ENCODE peak calls at places on chromosomes 5 and 9, in six cellular contexts. One of them, this sample, is unnamed.

GRCh38 chr5:151483176-151483575 is 35.8 kb downstream of the SLC36A1 start:
- DNase-seq in GM12878: no peak
- DNase-seq in K562: no peak
- DNase-seq in H1: no peak
- DNase-seq in HepG2: no peak
- DNase-seq in SK-N-SH: no peak
- DNase-seq in this sample: peak

GRCh38 chr5:55960779-55961178 is 34.0 kb downstream of the IL6ST start:
- DNase-seq in GM12878: no peak
- DNase-seq in K562: no peak
- DNase-seq in H1: no peak
- DNase-seq in HepG2: no peak
- DNase-seq in SK-N-SH: no peak
- DNase-seq in this sample: no peak

GRCh38 chr9:88197016-88197415 is 58.7 kb upstream of the SPATA31C2 start:
- DNase-seq in GM12878: no peak
- DNase-seq in K562: no peak
- DNase-seq in H1: no peak
- DNase-seq in HepG2: no peak
- DNase-seq in SK-N-SH: no peak
- DNase-seq in this sample: no peak

GRCh38 chr5:6728011-6728794 is 15.0 kb downstream of the TENT4A start:
- DNase-seq in GM12878: no peak
- DNase-seq in K562: no peak
- DNase-seq in H1: no peak
- DNase-seq in HepG2: no peak
- DNase-seq in SK-N-SH: peak
- DNase-seq in this sample: no peak

GRCh38 chr9:136531904-136532798 is 13.7 kb downstream of the NOTCH1 start:
- DNase-seq in GM12878: no peak
- DNase-seq in K562: no peak
- DNase-seq in H1: no peak
- DNase-seq in HepG2: no peak
- DNase-seq in SK-N-SH: no peak
- DNase-seq in this sample: no peak

GRCh38 chr9:129885018-129885669 is 49.9 kb downstream of the USP20 start:
- DNase-seq in GM12878: peak
- DNase-seq in K562: peak
- DNase-seq in H1: no peak
- DNase-seq in HepG2: peak
- DNase-seq in SK-N-SH: no peak
- DNase-seq in this sample: peak

GRCh38 chr9:91903126-91903911 is 46.7 kb downstream of the ROR2 start:
- DNase-seq in GM12878: no peak
- DNase-seq in K562: no peak
- DNase-seq in H1: no peak
- DNase-seq in HepG2: no peak
- DNase-seq in SK-N-SH: no peak
- DNase-seq in this sample: peak

GRCh38 chr5:59079622-59080620 is 497.0 kb downstream of the RAB3C start:
- DNase-seq in GM12878: no peak
- DNase-seq in K562: no peak
- DNase-seq in H1: no peak
- DNase-seq in HepG2: peak
- DNase-seq in SK-N-SH: no peak
- DNase-seq in this sample: no peak

DNA sequence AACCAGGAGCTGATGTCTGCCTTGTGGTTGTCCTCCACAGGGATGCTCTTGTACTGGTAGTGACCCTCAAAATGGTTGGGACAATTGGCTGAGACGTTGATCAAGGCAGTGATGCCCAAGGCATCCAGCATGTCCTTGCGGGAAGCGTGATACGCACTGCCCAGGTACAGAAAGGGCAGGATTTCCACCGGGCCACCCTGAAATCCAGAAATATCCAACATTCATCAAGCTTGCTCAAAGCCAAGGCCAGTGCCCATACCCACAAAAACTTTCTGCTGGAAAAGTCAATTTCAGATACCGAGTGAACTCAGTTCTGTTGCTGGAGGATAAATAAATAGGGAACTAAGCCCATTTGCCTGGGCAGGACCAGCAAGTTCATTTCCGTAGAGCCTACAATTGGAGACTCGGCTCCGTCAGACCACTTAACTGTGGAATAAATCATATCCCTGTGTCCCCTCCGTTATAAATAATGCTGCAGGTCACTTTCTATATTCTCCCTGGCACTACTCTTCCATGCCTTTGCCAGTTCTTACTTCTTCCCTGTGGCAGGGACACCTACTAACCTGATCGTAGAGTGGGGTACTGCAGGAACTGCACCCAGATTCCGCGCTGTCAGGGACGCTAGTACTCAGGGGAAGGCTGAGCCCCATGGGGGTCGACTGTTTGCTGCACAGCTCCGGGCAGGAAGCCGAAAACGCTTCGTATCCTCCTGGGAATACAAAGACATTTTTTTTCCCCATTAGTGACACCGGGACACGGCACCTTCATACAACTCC is 1.2 kb downstream of the DUSP1 start:
- DNase-seq in GM12878: no peak
- DNase-seq in K562: no peak
- DNase-seq in H1: no peak
- DNase-seq in HepG2: no peak
- DNase-seq in SK-N-SH: peak
- DNase-seq in this sample: no peak
- TF ChIP-seq GABPA in GM12878: no peak
- TF ChIP-seq GABPA in K562: no peak
- TF ChIP-seq GABPA in H1: no peak
- TF ChIP-seq GABPA in HepG2: no peak
- TF ChIP-seq GABPA in SK-N-SH: peak
- TF ChIP-seq GABPA in this sample: no peak

GRCh38 chr5:11619339-11620028 is 284.8 kb downstream of the CTNND2 start:
- DNase-seq in GM12878: no peak
- DNase-seq in K562: no peak
- DNase-seq in H1: no peak
- DNase-seq in HepG2: peak
- DNase-seq in SK-N-SH: no peak
- DNase-seq in this sample: no peak
- TF ChIP-seq GABPA in GM12878: no peak
- TF ChIP-seq GABPA in K562: no peak
- TF ChIP-seq GABPA in H1: no peak
- TF ChIP-seq GABPA in HepG2: no peak
- TF ChIP-seq GABPA in SK-N-SH: no peak
- TF ChIP-seq GABPA in this sample: no peak

GRCh38 chr5:172913117-172913850 is 45.9 kb upstream of the RPL26L1 start:
- DNase-seq in GM12878: no peak
- DNase-seq in K562: no peak
- DNase-seq in H1: no peak
- DNase-seq in HepG2: no peak
- DNase-seq in SK-N-SH: no peak
- DNase-seq in this sample: no peak
- TF ChIP-seq GABPA in GM12878: no peak
- TF ChIP-seq GABPA in K562: no peak
- TF ChIP-seq GABPA in H1: no peak
- TF ChIP-seq GABPA in HepG2: no peak
- TF ChIP-seq GABPA in SK-N-SH: no peak
- TF ChIP-seq GABPA in this sample: no peak

GRCh38 chr5:98785244-98785643 is 11.8 kb downstream of the RGMB start:
- DNase-seq in GM12878: no peak
- DNase-seq in K562: no peak
- DNase-seq in H1: no peak
- DNase-seq in HepG2: no peak
- DNase-seq in SK-N-SH: no peak
- DNase-seq in this sample: no peak

GRCh38 chr5:98789029-98789428 is 15.6 kb downstream of the RGMB start:
- DNase-seq in GM12878: no peak
- DNase-seq in K562: no peak
- DNase-seq in H1: no peak
- DNase-seq in HepG2: no peak
- DNase-seq in SK-N-SH: no peak
- DNase-seq in this sample: no peak

GRCh38 chr5:98784411-98784810 is 10.9 kb downstream of the RGMB start:
- DNase-seq in GM12878: no peak
- DNase-seq in K562: no peak
- DNase-seq in H1: no peak
- DNase-seq in HepG2: no peak
- DNase-seq in SK-N-SH: no peak
- DNase-seq in this sample: no peak

GRCh38 chr5:98787131-98787719 is 13.8 kb downstream of the RGMB start:
- DNase-seq in GM12878: no peak
- DNase-seq in K562: no peak
- DNase-seq in H1: no peak
- DNase-seq in HepG2: no peak
- DNase-seq in SK-N-SH: no peak
- DNase-seq in this sample: no peak

GRCh38 chr5:98786178-98786853 is 12.9 kb downstream of the RGMB start:
- DNase-seq in GM12878: no peak
- DNase-seq in K562: no peak
- DNase-seq in H1: no peak
- DNase-seq in HepG2: no peak
- DNase-seq in SK-N-SH: no peak
- DNase-seq in this sample: no peak
- TF ChIP-seq GABPA in GM12878: no peak
- TF ChIP-seq GABPA in K562: no peak
- TF ChIP-seq GABPA in H1: no peak
- TF ChIP-seq GABPA in HepG2: no peak
- TF ChIP-seq GABPA in SK-N-SH: no peak
- TF ChIP-seq GABPA in this sample: no peak

GRCh38 chr5:153584561-153585359 is 94.3 kb downstream of the GRIA1 start:
- DNase-seq in GM12878: no peak
- DNase-seq in K562: no peak
- DNase-seq in H1: no peak
- DNase-seq in HepG2: no peak
- DNase-seq in SK-N-SH: no peak
- DNase-seq in this sample: no peak
- TF ChIP-seq GABPA in GM12878: no peak
- TF ChIP-seq GABPA in K562: no peak
- TF ChIP-seq GABPA in H1: no peak
- TF ChIP-seq GABPA in HepG2: no peak
- TF ChIP-seq GABPA in SK-N-SH: no peak
- TF ChIP-seq GABPA in this sample: no peak

DNA sequence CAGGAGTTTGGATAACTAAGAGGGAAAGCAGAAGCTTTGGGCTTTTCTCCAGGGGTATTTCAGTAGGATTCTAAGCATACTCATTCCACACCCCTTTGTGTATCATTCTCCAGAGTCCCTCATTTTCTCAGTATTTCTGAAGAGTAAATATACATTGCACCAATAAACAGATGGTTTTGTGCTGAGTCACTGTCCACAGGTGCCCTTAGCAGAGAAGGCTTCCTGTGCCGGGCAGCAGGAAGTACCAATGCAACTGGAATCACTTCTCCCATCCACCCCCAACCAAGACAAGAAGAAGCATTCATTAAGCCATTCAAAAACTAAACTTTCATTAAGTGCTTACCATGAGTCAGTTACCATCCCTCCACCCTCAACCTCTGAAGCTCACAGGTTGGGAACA is 3.6 kb upstream of the CCNJL start:
- DNase-seq in GM12878: no peak
- DNase-seq in K562: no peak
- DNase-seq in H1: no peak
- DNase-seq in HepG2: peak
- DNase-seq in SK-N-SH: no peak
- DNase-seq in this sample: peak
- TF ChIP-seq GABPA in GM12878: no peak
- TF ChIP-seq GABPA in K562: no peak
- TF ChIP-seq GABPA in H1: no peak
- TF ChIP-seq GABPA in HepG2: peak
- TF ChIP-seq GABPA in SK-N-SH: no peak
- TF ChIP-seq GABPA in this sample: no peak

GRCh38 chr9:113909421-113909820 is 33.3 kb downstream of the ZNF618 start:
- DNase-seq in GM12878: no peak
- DNase-seq in K562: no peak
- DNase-seq in H1: no peak
- DNase-seq in HepG2: no peak
- DNase-seq in SK-N-SH: no peak
- DNase-seq in this sample: no peak

GRCh38 chr9:113913426-113914195 is 37.5 kb downstream of the ZNF618 start:
- DNase-seq in GM12878: no peak
- DNase-seq in K562: no peak
- DNase-seq in H1: no peak
- DNase-seq in HepG2: no peak
- DNase-seq in SK-N-SH: no peak
- DNase-seq in this sample: no peak

GRCh38 chr9:113910036-113910639 is 34.0 kb downstream of the ZNF618 start:
- DNase-seq in GM12878: no peak
- DNase-seq in K562: no peak
- DNase-seq in H1: no peak
- DNase-seq in HepG2: no peak
- DNase-seq in SK-N-SH: no peak
- DNase-seq in this sample: no peak

GRCh38 chr9:113912816-113913215 is 36.7 kb downstream of the ZNF618 start:
- DNase-seq in GM12878: no peak
- DNase-seq in K562: no peak
- DNase-seq in H1: no peak
- DNase-seq in HepG2: no peak
- DNase-seq in SK-N-SH: no peak
- DNase-seq in this sample: no peak

DNA sequence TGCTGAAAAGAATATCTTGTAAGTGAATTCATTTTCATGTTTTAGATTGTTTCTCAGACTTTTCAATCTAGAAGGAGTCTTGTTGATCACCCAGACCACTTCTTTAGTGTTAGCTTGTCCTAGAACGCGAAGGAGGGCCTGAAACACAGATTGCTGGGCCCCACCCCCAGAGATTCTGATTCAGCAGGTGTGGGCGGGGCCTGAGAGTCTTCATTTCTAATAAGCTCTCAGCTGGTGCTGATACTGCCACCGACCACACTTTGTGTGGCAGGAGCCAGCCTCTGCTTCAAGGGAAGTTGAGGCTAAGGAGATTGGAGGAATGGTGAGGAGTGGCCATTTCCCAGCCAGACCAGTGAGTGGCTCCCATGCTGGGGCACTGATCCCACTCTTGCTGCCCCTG is 35.7 kb downstream of the ZNF618 start:
- DNase-seq in GM12878: no peak
- DNase-seq in K562: no peak
- DNase-seq in H1: no peak
- DNase-seq in HepG2: no peak
- DNase-seq in SK-N-SH: no peak
- DNase-seq in this sample: no peak
- TF ChIP-seq GABPA in GM12878: no peak
- TF ChIP-seq GABPA in K562: no peak
- TF ChIP-seq GABPA in H1: no peak
- TF ChIP-seq GABPA in HepG2: no peak
- TF ChIP-seq GABPA in SK-N-SH: no peak
- TF ChIP-seq GABPA in this sample: no peak

GRCh38 chr5:168433982-168434381 is 52.3 kb upstream of the RARS1 start:
- DNase-seq in GM12878: no peak
- DNase-seq in K562: no peak
- DNase-seq in H1: no peak
- DNase-seq in HepG2: no peak
- DNase-seq in SK-N-SH: peak
- DNase-seq in this sample: no peak
- TF ChIP-seq GABPA in GM12878: no peak
- TF ChIP-seq GABPA in K562: no peak
- TF ChIP-seq GABPA in H1: no peak
- TF ChIP-seq GABPA in HepG2: no peak
- TF ChIP-seq GABPA in SK-N-SH: no peak
- TF ChIP-seq GABPA in this sample: no peak